ENCODE peak calls at places on chromosomes 11 and 22, in five cellular contexts. S is choroid plexus epithelial cell, C is lung, L is kidney epithelial cell, K is fibroblast of lung. F is an unnamed sample.

GRCh38 chr22:46149493-46149997 is 781 bp upstream of the PPARA start:
- DNase-seq in S (no peak), C (peak), K (no peak), L (no peak), F (no peak)

GRCh38 chr22:39183991-39184585 is 31.6 kb upstream of the CBX7 start:
- DNase-seq in S (peak), K (peak), L (no peak), C (no peak), F (no peak)

GRCh38 chr22:47035443-47035881 is 273.0 kb downstream of the TBC1D22A start:
- DNase-seq in S (no peak), K (peak), C (no peak), L (no peak), F (no peak)

GRCh38 chr11:76790251-76790650 is 7.1 kb downstream of the TSKU start:
- DNase-seq in L (no peak), C (no peak), K (no peak), S (no peak), F (no peak)

GRCh38 chr11:575324-575995 is 810 bp upstream of the PHRF1 start:
- DNase-seq in K (no peak), L (no peak), C (peak), S (peak), F (no peak)

GRCh38 chr11:129595043-129595962 is 219.7 kb downstream of the BARX2 start:
- DNase-seq in K (no peak), S (no peak), C (no peak), L (no peak), F (no peak)

GRCh38 chr11:76161261-76161961 is 44.9 kb downstream of the WNT11 start:
- DNase-seq in S (peak), K (no peak), C (no peak), L (no peak), F (no peak)

GRCh38 chr11:72814139-72814830 is at the start of gene ATG16L2:
- DNase-seq in S (peak), K (peak), L (no peak), C (peak), F (no peak)

GRCh38 chr11:64372021-64372420 is 13.1 kb downstream of the RPS6KA4 start:
- DNase-seq in C (no peak), K (no peak), L (no peak), S (no peak), F (no peak)

GRCh38 chr11:47913569-47914244 is 65.6 kb upstream of the NUP160 start:
- DNase-seq in S (no peak), C (no peak), L (no peak), K (no peak), F (no peak)

GRCh38 chr11:70555092-70555491 is 156.8 kb downstream of the CTTN start:
- DNase-seq in S (no peak), C (no peak), K (no peak), L (no peak), F (no peak)

GRCh38 chr11:44943118-44943517 is 7.6 kb downstream of the TP53I11 start:
- DNase-seq in S (no peak), C (peak), L (no peak), K (no peak), F (no peak)

GRCh38 chr11:108994887-108995286 is 330.0 kb downstream of the DDX10 start:
- DNase-seq in L (no peak), K (no peak), C (no peak), S (no peak), F (no peak)

GRCh38 chr11:68445531-68446035 is 15.0 kb upstream of the PPP6R3 start:
- DNase-seq in L (no peak), K (no peak), S (no peak), C (no peak), F (no peak)

GRCh38 chr11:118984825-118985224 is 13.1 kb upstream of the CENATAC start:
- DNase-seq in L (no peak), S (no peak), C (no peak), K (no peak), F (no peak)

GRCh38 chr22:37805878-37806277 is 1.9 kb upstream of the GCAT start:
- DNase-seq in L (no peak), C (no peak), S (no peak), K (no peak), F (no peak)

GRCh38 chr22:37804886-37805857 is 2.6 kb upstream of the GCAT start:
- DNase-seq in S (peak), L (no peak), C (peak), K (peak), F (no peak)

GRCh38 chr22:37808294-37808657 is 542 bp downstream of the GCAT start:
- DNase-seq in C (no peak), L (no peak), K (no peak), S (peak), F (no peak)

GRCh38 chr22:37807410-37808293 is at the start of gene GCAT:
- DNase-seq in C (peak), L (peak), S (peak), K (peak), F (no peak)

DNA sequence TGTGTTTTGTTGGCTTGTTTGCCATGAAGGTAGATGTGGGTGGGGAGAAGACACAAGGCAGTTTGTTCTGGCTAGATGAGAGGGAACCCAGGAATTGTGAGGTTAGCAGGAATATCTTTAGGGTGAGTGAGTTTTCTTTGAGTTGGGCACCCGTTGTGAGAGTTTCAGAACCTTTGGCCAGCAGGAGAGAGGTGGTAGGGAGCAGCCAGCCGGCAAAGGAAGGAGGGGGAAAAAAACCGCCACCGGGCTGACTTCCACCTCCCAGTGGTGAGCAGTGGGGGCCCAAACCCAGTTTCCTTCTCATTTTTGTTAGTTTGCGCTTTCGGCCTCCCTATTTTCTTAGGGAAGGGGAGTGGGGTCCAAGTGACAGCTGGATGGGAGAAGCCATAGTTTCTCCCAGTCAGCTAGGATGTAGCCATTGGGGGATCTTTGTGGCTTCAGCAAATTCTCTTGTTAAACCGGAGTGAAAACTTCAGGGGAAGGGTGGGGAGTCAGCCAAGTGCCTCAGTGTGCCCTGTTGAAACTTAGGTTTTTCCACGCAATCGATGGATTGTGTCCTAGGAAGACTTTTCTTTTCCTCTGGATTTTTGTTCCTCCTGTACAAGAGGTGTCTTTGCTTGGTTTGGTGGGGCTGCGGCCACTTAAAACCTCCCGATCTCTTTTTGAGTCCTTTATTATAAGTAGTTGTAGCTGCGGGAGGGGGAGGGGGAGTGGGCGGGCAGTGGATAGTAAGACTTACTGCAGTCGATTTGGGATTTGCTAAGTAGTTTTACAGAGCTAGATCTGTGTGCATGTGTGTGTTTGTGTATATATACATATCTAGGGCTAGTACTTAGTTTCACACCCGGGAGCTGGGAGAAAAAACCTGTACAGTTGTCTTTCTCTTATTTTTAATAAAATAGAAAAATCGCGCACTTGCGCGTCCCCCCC is 1.1 kb upstream of the GCAT start:
- DNase-seq in S (peak), L (no peak), C (no peak), K (peak), F (no peak)
- H3K4me3 ChIP-seq in S (peak), L (peak), C (peak), K (peak), F (peak)

GRCh38 chr11:112837162-112837826 is 123.9 kb upstream of the NCAM1 start:
- DNase-seq in L (no peak), K (no peak), C (no peak), S (peak), F (no peak)
- TF ChIP-seq CTCF in L (no peak), K (no peak), C (no peak), S (no peak), F (peak)

GRCh38 chr22:21014202-21015050 is 539 bp upstream of the P2RX6 start:
- DNase-seq in K (peak), C (peak), L (peak), S (peak), F (no peak)
- H3K4me3 ChIP-seq in K (peak), C (peak), L (peak), S (peak), F (peak)

GRCh38 chr11:57568330-57568766 is 876 bp upstream of the UBE2L6 start:
- DNase-seq in C (peak), S (peak), K (peak), L (no peak), F (no peak)
- TF ChIP-seq CTCF in C (peak), S (peak), K (peak), L (peak), F (peak)

GRCh38 chr11:61683116-61683515 is 2.9 kb downstream of the DAGLA start:
- DNase-seq in K (no peak), C (no peak), L (no peak), S (no peak), F (no peak)

GRCh38 chr11:61679301-61679700 is 890 bp upstream of the DAGLA start:
- DNase-seq in S (peak), L (no peak), K (no peak), C (no peak), F (no peak)

GRCh38 chr11:61679893-61680621 is at the start of gene DAGLA:
- DNase-seq in C (peak), S (peak), K (peak), L (no peak), F (no peak)

GRCh38 chr11:61682093-61682732 is 2.0 kb downstream of the DAGLA start:
- DNase-seq in S (no peak), K (no peak), L (no peak), C (no peak), F (no peak)

DNA sequence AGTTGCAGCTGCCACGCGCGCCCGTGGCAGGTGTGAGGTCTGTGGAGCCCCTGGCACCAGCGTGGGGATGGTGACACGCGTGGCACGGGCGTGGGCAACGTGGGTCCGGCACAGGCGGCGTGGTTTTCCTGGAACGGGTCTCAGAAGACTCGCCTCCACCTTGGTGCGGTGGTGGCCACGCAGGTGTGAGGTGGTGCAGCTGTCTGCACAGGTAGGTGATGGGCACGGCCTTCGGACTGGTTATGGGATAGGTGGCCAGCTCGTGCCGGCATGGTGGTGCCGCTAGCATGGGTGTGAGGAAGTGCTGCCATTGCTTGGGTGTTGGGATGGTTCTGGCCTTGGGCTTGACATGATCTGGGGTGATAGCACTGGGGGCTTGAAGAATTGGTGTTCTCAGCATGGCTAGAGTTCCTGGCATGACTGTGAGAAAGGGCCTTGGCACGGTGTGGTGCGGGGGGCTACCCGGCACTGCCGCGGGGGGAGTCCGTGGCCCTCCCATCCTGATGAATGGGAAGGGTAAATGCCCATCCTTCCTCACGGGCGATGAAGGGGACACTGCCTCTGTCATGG is 516 bp downstream of the DAGLA start:
- DNase-seq in K (no peak), S (no peak), C (no peak), L (no peak), F (no peak)
- H3K4me3 ChIP-seq in K (peak), S (peak), C (peak), L (peak), F (peak)

DNA sequence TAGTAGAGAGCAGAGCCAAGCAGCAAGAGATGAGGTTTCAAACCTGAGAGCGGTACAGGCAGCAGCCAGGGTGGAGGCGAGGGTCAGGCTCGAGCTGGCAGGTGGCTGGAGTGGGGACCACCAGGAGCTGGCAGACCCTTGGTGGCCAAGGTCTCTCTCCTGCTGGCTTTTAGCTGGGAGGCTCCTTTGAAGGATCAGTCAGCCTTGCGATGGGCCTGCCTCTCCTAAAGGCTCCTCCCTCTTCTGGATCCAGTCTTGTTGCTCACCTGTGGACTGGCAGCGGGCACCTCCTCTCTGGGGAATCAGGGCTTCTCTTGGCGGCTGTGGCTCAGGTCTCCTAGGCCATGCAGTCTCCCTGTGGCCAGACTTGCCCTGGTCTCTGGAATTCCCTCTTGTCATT is 24.8 kb downstream of the TPST2 start:
- DNase-seq in L (no peak), S (no peak), C (no peak), K (no peak), F (no peak)
- TF ChIP-seq CTCF in L (no peak), S (no peak), C (no peak), K (no peak), F (no peak)

DNA sequence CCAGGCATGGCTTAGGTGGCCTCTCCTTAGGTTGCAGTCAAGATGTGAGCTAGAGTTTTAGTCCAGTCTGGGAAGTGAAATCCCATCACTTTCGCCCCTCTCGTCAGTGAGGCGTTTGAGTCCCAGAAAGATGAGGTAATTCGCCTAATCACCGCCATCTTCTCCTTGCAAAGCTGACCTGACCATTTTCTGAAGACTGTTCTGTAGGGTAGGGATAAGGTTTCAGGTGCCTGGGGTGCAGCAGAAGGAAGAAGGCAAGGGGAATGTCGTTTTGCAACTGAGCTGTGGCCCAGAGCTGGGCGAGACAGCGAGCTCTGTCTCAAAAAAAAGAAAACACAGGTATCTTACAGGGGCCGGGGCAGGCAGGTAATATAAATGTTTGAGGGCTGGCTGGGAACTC is 61.7 kb upstream of the CECR2 start:
- DNase-seq in S (no peak), L (no peak), C (no peak), K (no peak), F (no peak)
- H3K4me3 ChIP-seq in S (no peak), L (no peak), C (no peak), K (no peak), F (no peak)

GRCh38 chr11:62678433-62678769 is 472 bp downstream of the UBXN1 start:
- DNase-seq in S (no peak), L (no peak), C (no peak), K (no peak), F (no peak)

GRCh38 chr11:62677709-62678108 is 1.2 kb downstream of the UBXN1 start:
- DNase-seq in S (no peak), C (no peak), K (no peak), L (no peak), F (no peak)

GRCh38 chr11:62682518-62682917 is 3.6 kb upstream of the UBXN1 start:
- DNase-seq in S (no peak), K (no peak), C (no peak), L (no peak), F (no peak)

GRCh38 chr11:62678770-62679696 is at the start of gene UBXN1:
- DNase-seq in L (no peak), S (peak), C (peak), K (peak), F (no peak)

DNA sequence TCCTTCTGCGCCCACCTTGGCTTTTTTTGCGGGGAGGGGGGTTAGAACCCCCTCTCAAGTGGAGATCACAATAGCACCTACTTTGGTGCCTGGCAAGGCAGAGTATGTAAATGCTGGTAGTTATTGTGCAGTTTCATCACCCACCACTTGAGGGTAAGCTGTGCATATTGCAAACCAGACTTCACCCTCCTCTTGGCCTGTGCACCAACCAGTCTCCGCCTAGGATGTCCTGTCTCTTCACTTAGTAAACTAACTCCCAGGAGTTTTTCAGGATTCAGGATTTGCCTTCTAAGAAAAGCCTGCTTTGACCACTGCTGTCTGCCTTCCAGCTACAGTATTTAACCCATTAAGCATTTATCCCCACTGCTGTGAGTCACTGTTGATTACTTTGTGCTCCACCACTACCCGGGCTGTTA is 2.0 kb upstream of the UBXN1 start:
- DNase-seq in S (peak), K (peak), C (peak), L (no peak), F (peak)
- TF ChIP-seq CTCF in S (peak), K (peak), C (peak), L (peak), F (peak)

GRCh38 chr11:1693327-1694063 is 3.5 kb upstream of the KRTAP5-6 start:
- DNase-seq in C (peak), K (peak), S (peak), L (no peak), F (peak)

GRCh38 chr11:1691027-1691877 is 5.7 kb upstream of the KRTAP5-6 start:
- DNase-seq in S (no peak), C (no peak), L (no peak), K (no peak), F (no peak)

GRCh38 chr11:1691878-1692707 is 4.9 kb upstream of the KRTAP5-6 start:
- DNase-seq in K (no peak), L (no peak), C (no peak), S (no peak), F (no peak)

GRCh38 chr11:1694064-1694845 is 2.7 kb upstream of the KRTAP5-6 start:
- DNase-seq in C (peak), S (peak), K (peak), L (peak), F (no peak)

GRCh38 chr11:1692708-1693326 is 4.2 kb upstream of the KRTAP5-6 start:
- DNase-seq in K (no peak), S (no peak), L (no peak), C (no peak), F (no peak)
- H3K4me3 ChIP-seq in K (no peak), S (no peak), L (no peak), C (no peak), F (no peak)

F was measured in epithelial cell of proximal tubule.